ENCODE peak calls at places on chromosomes 16 and 17, in ten cellular contexts. M is WTC11, H is left ventricle myocardium inferior, C is PC-3, J is nephron progenitor cell, G is GM12864, N is A549, U is cardiac fibroblast, B is RWPE1, A is brain microvascular endothelial cell. W is an unnamed sample.

GRCh38 chr17:63697341-63698286 is 2.3 kb downstream of the LIMD2 start:
- DNase-seq in M (peak), H (peak), C (peak), J (no peak), G (peak), N (peak), U (peak), B (peak), A (peak), W (no peak)

GRCh38 chr16:67528870-67529638 is 425 bp downstream of the RIPOR1 start:
- DNase-seq in M (peak), H (peak), C (peak), J (peak), G (no peak), N (peak), U (peak), B (peak), A (no peak), W (peak)

GRCh38 chr16:54060599-54061355 is 225.8 kb downstream of the IRX3 start:
- DNase-seq in M (no peak), H (no peak), C (no peak), J (no peak), G (no peak), N (no peak), U (no peak), B (no peak), A (no peak), W (no peak)

GRCh38 chr17:12928736-12929135 is 89.1 kb downstream of the ELAC2 start:
- DNase-seq in M (no peak), H (no peak), C (peak), J (no peak), G (no peak), N (peak), U (peak), B (no peak), A (no peak), W (no peak)

GRCh38 chr17:80845863-80846671 is 145.6 kb upstream of the CHMP6 start:
- DNase-seq in M (no peak), H (no peak), C (no peak), J (no peak), G (no peak), N (no peak), U (no peak), B (no peak), A (no peak), W (no peak)

GRCh38 chr17:37117743-37118142 is 169.0 kb downstream of the AATF start:
- DNase-seq in M (no peak), H (no peak), C (no peak), J (no peak), G (no peak), N (no peak), U (no peak), B (no peak), A (no peak), W (no peak)

GRCh38 chr17:37759014-37759637 is 14.3 kb upstream of the HNF1B start:
- DNase-seq in M (no peak), H (no peak), C (no peak), J (peak), G (no peak), N (no peak), U (no peak), B (no peak), A (no peak), W (no peak)

GRCh38 chr17:82338858-82339633 is 5.5 kb upstream of the SECTM1 start:
- DNase-seq in M (peak), H (no peak), C (peak), J (no peak), G (no peak), N (peak), U (peak), B (peak), A (peak), W (no peak)

GRCh38 chr17:34711646-34712045 is 132.3 kb downstream of the TMEM132E start:
- DNase-seq in M (no peak), H (no peak), C (no peak), J (no peak), G (no peak), N (no peak), U (no peak), B (no peak), A (no peak), W (no peak)

GRCh38 chr17:44916781-44917241 is 1.5 kb upstream of the GFAP start:
- DNase-seq in M (no peak), H (peak), C (peak), J (no peak), G (no peak), N (no peak), U (no peak), B (peak), A (no peak), W (no peak)

GRCh38 chr17:28963841-28964240 is 12.5 kb upstream of the PHF12 start:
- DNase-seq in M (no peak), H (no peak), C (no peak), J (no peak), G (no peak), N (no peak), U (no peak), B (no peak), A (no peak), W (no peak)

GRCh38 chr17:8163978-8164814 is 1.4 kb upstream of the VAMP2 start:
- DNase-seq in M (no peak), H (peak), C (no peak), J (peak), G (no peak), N (peak), U (peak), B (no peak), A (no peak), W (no peak)

GRCh38 chr17:8161289-8162231 is 1.2 kb downstream of the VAMP2 start:
- DNase-seq in M (no peak), H (peak), C (no peak), J (no peak), G (no peak), N (no peak), U (no peak), B (no peak), A (no peak), W (no peak)

GRCh38 chr17:8164815-8165131 is 2.0 kb upstream of the VAMP2 start:
- DNase-seq in M (no peak), H (peak), C (no peak), J (no peak), G (no peak), N (no peak), U (no peak), B (no peak), A (no peak), W (no peak)

GRCh38 chr17:8162232-8162996 is at the start of gene VAMP2:
- DNase-seq in M (peak), H (peak), C (peak), J (peak), G (no peak), N (peak), U (peak), B (peak), A (no peak), W (peak)

DNA sequence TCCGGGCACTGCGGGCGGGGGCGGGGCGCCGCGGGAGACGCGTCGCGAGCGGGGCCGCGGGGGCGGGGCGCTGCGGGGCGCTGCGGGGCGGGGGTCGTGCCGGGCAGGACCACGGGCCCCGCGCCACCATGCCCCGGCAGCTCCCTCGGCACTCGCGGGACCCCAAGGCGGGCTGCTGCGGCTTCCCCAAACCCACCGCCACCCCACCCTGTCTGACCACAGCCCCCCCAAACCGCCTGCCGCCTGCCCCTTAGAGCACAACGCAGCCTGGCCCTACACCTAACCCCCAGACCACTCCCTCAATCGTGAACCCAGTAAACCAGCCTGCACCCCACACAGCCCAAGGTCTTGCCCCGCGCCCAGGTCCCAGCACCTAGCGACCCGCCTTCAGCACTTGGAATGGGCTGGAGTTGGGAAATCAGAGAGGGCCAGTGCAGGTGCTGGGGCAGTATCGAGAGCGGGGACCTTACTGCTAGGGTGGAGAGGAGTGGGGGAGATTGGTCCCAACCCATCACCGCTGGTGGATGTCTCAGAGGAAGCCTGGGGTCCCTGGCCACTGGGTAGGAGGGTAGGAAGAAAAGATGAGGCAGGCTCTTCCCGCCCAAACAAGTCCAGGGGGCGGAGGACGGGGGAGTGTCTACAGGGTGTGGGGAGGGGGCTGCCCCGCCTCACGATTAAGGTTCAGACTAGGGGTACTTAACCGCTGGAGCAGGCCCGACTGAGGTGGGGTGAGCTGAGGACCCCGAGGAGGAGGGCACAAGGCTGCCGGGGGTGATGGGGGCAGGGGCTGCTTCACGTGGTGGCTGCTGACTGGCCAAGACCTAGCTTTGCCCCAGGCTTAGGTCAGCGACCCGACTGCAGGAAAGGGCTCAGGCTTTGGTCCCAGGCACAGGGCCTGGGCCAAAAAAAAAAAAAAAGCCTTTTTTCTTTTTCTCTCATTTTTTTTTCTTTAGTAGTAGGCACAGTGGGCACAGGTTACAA is 539 bp upstream of the VAMP2 start:
- DNase-seq in M (peak), H (peak), C (no peak), J (no peak), G (no peak), N (no peak), U (no peak), B (no peak), A (no peak), W (no peak)
- TF ChIP-seq CTCF in M (no peak), H (no peak), C (no peak), J (no peak), G (no peak), N (no peak), U (no peak), B (no peak), A (no peak), W (no peak)

GRCh38 chr17:56676807-56677206 is 83.3 kb downstream of the NOG start:
- DNase-seq in M (no peak), H (no peak), C (peak), J (no peak), G (no peak), N (peak), U (peak), B (no peak), A (no peak), W (no peak)
- TF ChIP-seq CTCF in M (no peak), H (peak), C (peak), J (no peak), G (peak), N (peak), U (no peak), B (no peak), A (peak), W (no peak)

GRCh38 chr17:56244268-56244890 is 91.1 kb downstream of the ANKFN1 start:
- DNase-seq in M (no peak), H (no peak), C (no peak), J (no peak), G (no peak), N (no peak), U (no peak), B (no peak), A (no peak), W (no peak)
- TF ChIP-seq CTCF in M (no peak), H (no peak), C (no peak), J (no peak), G (no peak), N (no peak), U (no peak), B (no peak), A (no peak), W (no peak)

DNA sequence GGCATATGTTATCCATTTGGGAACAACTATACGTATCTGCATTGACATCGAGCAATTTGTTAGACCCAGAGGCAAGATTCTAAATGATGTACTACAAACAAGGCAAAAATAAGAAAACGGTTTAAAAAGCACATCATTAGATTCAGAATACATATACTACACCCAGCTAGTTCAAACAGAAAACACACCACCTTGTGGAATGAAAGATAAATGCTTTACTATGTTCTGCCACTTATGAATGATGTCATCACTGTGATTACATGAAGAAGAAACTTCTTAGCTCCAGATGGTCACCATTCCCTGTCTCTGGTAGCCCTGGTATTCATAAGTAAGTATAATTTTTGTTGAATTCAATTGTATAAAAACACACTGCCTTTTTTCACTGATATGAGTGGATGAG is 7.8 kb downstream of the NACA2 start:
- DNase-seq in M (no peak), H (no peak), C (peak), J (no peak), G (no peak), N (peak), U (peak), B (peak), A (peak), W (no peak)
- TF ChIP-seq CTCF in M (no peak), H (no peak), C (peak), J (no peak), G (peak), N (peak), U (peak), B (peak), A (peak), W (no peak)

GRCh38 chr17:72125226-72125651 is 4.4 kb downstream of the SOX9 start:
- DNase-seq in M (peak), H (no peak), C (peak), J (no peak), G (no peak), N (no peak), U (no peak), B (no peak), A (no peak), W (no peak)

GRCh38 chr17:72123964-72124791 is 3.4 kb downstream of the SOX9 start:
- DNase-seq in M (peak), H (no peak), C (peak), J (no peak), G (no peak), N (no peak), U (no peak), B (no peak), A (no peak), W (no peak)

GRCh38 chr17:72123496-72123963 is 2.7 kb downstream of the SOX9 start:
- DNase-seq in M (peak), H (no peak), C (no peak), J (no peak), G (no peak), N (no peak), U (no peak), B (no peak), A (no peak), W (no peak)

GRCh38 chr17:72125742-72126141 is 4.9 kb downstream of the SOX9 start:
- DNase-seq in M (no peak), H (no peak), C (peak), J (no peak), G (no peak), N (no peak), U (peak), B (no peak), A (no peak), W (no peak)

GRCh38 chr17:72126575-72127486 is 6.0 kb downstream of the SOX9 start:
- DNase-seq in M (no peak), H (no peak), C (peak), J (no peak), G (no peak), N (peak), U (peak), B (peak), A (peak), W (no peak)
- TF ChIP-seq CTCF in M (no peak), H (no peak), C (peak), J (no peak), G (no peak), N (no peak), U (no peak), B (no peak), A (peak), W (no peak)

GRCh38 chr16:4455951-4456350 is 18.5 kb downstream of the NMRAL1 start:
- DNase-seq in M (no peak), H (no peak), C (no peak), J (no peak), G (no peak), N (no peak), U (no peak), B (no peak), A (no peak), W (no peak)

GRCh38 chr16:4455081-4455480 is 19.3 kb downstream of the NMRAL1 start:
- DNase-seq in M (no peak), H (no peak), C (no peak), J (no peak), G (no peak), N (no peak), U (no peak), B (no peak), A (no peak), W (no peak)

GRCh38 chr16:4450921-4451619 is 23.4 kb downstream of the NMRAL1 start:
- DNase-seq in M (no peak), H (no peak), C (no peak), J (no peak), G (no peak), N (no peak), U (no peak), B (no peak), A (no peak), W (no peak)

GRCh38 chr16:4452674-4453073 is 21.8 kb downstream of the NMRAL1 start:
- DNase-seq in M (no peak), H (no peak), C (no peak), J (no peak), G (no peak), N (no peak), U (no peak), B (no peak), A (no peak), W (no peak)

DNA sequence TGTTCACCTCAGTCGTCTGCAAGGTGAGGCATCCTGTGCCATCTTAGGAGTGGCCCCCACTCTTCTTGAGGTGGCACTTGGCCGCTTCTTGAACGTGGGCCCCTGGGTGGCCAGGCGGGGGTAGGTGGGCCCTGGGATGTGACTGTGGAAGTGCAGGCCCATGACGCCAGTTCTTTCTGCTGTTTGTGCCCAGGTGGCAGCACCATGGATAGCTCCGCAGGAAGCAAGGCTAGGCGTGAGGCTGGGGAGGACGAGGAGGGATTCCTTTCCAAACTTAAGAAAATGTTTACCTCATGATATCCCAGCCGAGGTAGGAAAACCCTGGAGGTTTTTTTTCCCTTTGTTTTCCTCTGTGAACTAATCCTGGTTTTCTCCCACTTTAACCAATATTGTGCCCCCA is 19.8 kb downstream of the NMRAL1 start:
- DNase-seq in M (peak), H (no peak), C (no peak), J (peak), G (no peak), N (no peak), U (no peak), B (no peak), A (no peak), W (no peak)
- TF ChIP-seq CTCF in M (no peak), H (no peak), C (no peak), J (no peak), G (no peak), N (no peak), U (no peak), B (no peak), A (no peak), W (no peak)

W was measured in mesothelial cell of epicardium.